ENCODE peak calls at places on chromosomes 16 and 17, in nine cellular contexts. Z, M, W, A, V, Q, T, L and U are unnamed samples.

GRCh38 chr16:86189934-86190333 is 291.0 kb downstream of the IRF8 start:
- DNase-seq in Z (no peak), M (no peak), W (no peak), A (no peak), V (no peak), Q (no peak), T (no peak), L (no peak), U (no peak)

GRCh38 chr16:71894229-71894920 is 956 bp upstream of the IST1 start:
- DNase-seq in Z (peak), M (peak), W (peak), A (peak), V (peak), Q (peak), T (peak), L (peak), U (no peak)

GRCh38 chr17:81511800-81512559 is 619 bp downstream of the ACTG1 start:
- DNase-seq in Z (no peak), M (no peak), W (no peak), A (no peak), V (no peak), Q (no peak), T (peak), L (no peak), U (no peak)

GRCh38 chr16:50509521-50510341 is 38.5 kb upstream of the NKD1 start:
- DNase-seq in Z (no peak), M (peak), W (no peak), A (no peak), V (no peak), Q (no peak), T (no peak), L (peak), U (no peak)

GRCh38 chr16:66534376-66534799 is 15.5 kb downstream of the TK2 start:
- DNase-seq in Z (no peak), M (no peak), W (no peak), A (peak), V (no peak), Q (no peak), T (no peak), L (no peak), U (no peak)

GRCh38 chr16:84115919-84116719 is 623 bp downstream of the MBTPS1 start:
- DNase-seq in Z (no peak), M (no peak), W (peak), A (peak), V (no peak), Q (peak), T (no peak), L (no peak), U (no peak)

GRCh38 chr16:17331071-17331521 is 139.7 kb downstream of the XYLT1 start:
- DNase-seq in Z (peak), M (no peak), W (no peak), A (no peak), V (no peak), Q (no peak), T (no peak), L (no peak), U (peak)

GRCh38 chr17:78645421-78646295 is 68.5 kb upstream of the DNAH17 start:
- DNase-seq in Z (no peak), M (no peak), W (peak), A (no peak), V (no peak), Q (no peak), T (peak), L (peak), U (peak)

GRCh38 chr16:50925758-50926357 is 184.0 kb downstream of the CYLD start:
- DNase-seq in Z (no peak), M (no peak), W (no peak), A (peak), V (no peak), Q (no peak), T (no peak), L (no peak), U (no peak)

GRCh38 chr17:40101367-40102210 is 1.2 kb upstream of the NR1D1 start:
- DNase-seq in Z (no peak), M (no peak), W (no peak), A (no peak), V (no peak), Q (no peak), T (no peak), L (no peak), U (no peak)

GRCh38 chr16:16148755-16149154 is 74.5 kb downstream of the ABCC6 start:
- DNase-seq in Z (no peak), M (no peak), W (no peak), A (peak), V (no peak), Q (no peak), T (peak), L (no peak), U (no peak)

DNA sequence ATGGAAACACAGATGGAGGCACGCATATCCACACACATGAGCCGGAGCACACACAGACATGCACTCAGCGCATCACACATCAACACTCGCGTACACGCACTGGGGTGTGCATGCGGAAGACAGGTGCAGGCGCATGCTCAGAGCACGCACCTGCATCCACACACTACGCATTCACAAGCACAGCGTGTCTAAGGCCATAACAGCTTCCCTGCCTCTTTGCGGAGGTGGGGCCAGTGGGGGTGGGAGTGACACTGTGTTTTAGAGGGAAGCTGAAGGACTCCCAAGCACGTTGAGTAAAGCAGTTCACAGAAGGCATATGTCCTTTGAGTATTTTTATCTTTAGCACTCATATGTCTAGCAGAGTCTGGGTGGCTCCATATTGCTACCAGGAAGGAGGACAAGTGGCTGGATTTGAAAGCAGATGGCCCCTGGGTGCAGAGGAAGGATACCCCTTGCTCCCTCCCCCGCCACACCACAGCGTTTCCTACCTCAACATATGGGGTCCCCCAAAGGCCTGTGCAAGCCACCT is 68.6 kb upstream of the TOB1 start:
- DNase-seq in Z (no peak), M (no peak), W (no peak), A (no peak), V (no peak), Q (no peak), T (peak), L (no peak), U (no peak)
- H3K27ac ChIP-seq in Z (no peak), M (no peak), W (no peak), A (no peak), V (peak), Q (peak), T (peak), L (no peak), U (peak)

DNA sequence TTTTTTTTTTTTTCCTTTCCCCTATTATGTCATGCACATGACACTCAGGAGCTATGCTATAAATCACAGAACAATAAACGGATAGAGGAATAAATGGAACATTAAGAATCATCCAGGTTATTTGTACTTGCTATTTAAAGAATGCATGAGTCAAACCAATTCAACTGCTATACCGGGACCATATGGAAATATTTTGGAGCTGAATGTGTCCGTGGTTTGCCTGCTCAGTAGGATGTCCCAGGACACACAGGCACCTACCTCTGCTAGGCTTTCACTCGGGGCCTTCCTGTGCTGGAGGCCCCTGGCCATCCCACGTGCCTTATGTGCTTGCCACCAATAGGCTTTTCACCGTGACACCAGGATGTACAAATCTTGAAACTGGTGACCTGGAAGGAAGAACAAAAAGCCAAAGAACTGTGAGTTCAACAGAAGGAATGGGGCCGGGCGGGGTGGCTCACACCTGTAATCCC is 15.3 kb upstream of the SEC14L1 start:
- DNase-seq in Z (no peak), M (no peak), W (no peak), A (peak), V (no peak), Q (no peak), T (no peak), L (no peak), U (no peak)
- H3K27ac ChIP-seq in Z (peak), M (no peak), W (no peak), A (peak), V (peak), Q (peak), T (peak), L (no peak), U (peak)

GRCh38 chr16:24988137-24988535 is 27.0 kb downstream of the ARHGAP17 start:
- DNase-seq in Z (no peak), M (no peak), W (no peak), A (peak), V (no peak), Q (no peak), T (no peak), L (no peak), U (no peak)
- H3K27ac ChIP-seq in Z (peak), M (no peak), W (no peak), A (peak), V (peak), Q (peak), T (peak), L (no peak), U (peak)

DNA sequence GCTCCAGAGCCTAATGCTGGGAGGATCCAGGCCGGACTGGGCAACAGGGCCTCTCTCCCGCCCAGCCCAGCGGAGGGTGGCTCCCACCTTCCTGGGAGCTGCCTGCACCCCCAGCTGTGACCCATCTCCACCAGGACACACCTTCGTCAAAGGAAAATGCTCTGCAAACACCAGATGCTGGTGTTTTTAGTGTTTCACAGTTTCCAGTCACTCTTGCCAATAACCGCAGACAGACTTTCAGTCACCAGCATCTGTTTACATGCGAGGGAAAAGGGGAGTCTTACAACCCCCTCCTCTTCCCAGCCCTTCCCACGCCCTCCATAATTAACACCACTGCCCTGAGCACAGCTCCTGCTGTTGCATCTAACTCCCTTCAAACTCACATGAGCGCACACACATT is 25.3 kb downstream of the KLHDC4 start:
- DNase-seq in Z (no peak), M (no peak), W (no peak), A (peak), V (no peak), Q (no peak), T (no peak), L (no peak), U (no peak)
- H3K27ac ChIP-seq in Z (no peak), M (no peak), W (no peak), A (no peak), V (no peak), Q (no peak), T (no peak), L (no peak), U (peak)

GRCh38 chr16:89595330-89596060 is 17.9 kb upstream of the DPEP1 start:
- DNase-seq in Z (no peak), M (no peak), W (no peak), A (no peak), V (no peak), Q (no peak), T (no peak), L (no peak), U (no peak)
- H3K27ac ChIP-seq in Z (no peak), M (no peak), W (no peak), A (no peak), V (no peak), Q (no peak), T (no peak), L (no peak), U (no peak)

GRCh38 chr17:2177235-2177811 is 122.4 kb downstream of the HIC1 start:
- DNase-seq in Z (no peak), M (no peak), W (no peak), A (no peak), V (no peak), Q (no peak), T (no peak), L (no peak), U (no peak)

GRCh38 chr17:2176484-2177175 is 121.7 kb downstream of the HIC1 start:
- DNase-seq in Z (no peak), M (no peak), W (no peak), A (no peak), V (no peak), Q (no peak), T (no peak), L (no peak), U (no peak)

GRCh38 chr17:2174471-2175293 is 119.8 kb downstream of the HIC1 start:
- DNase-seq in Z (peak), M (no peak), W (no peak), A (peak), V (no peak), Q (no peak), T (peak), L (peak), U (no peak)

GRCh38 chr17:2174048-2174447 is 119.1 kb downstream of the HIC1 start:
- DNase-seq in Z (no peak), M (no peak), W (no peak), A (peak), V (no peak), Q (no peak), T (no peak), L (no peak), U (no peak)

DNA sequence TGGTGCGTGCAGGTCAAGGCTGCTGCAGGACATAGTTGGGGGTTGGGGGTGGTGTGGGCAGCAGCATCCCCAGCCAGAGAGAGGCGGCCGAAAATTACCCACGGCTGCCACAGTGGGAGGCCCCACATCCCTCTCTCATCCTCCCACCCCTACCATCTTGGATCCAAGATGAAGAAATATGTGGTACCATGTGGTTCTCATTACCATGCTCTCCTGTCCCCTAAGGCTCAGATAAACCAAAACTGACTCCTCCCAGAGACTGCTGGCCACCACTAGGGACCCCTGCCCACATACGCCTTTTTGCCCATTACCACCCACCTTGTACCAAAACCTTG is 120.4 kb downstream of the HIC1 start:
- DNase-seq in Z (no peak), M (no peak), W (no peak), A (no peak), V (no peak), Q (no peak), T (no peak), L (no peak), U (no peak)
- H3K27ac ChIP-seq in Z (peak), M (no peak), W (no peak), A (peak), V (peak), Q (no peak), T (peak), L (no peak), U (no peak)